ENCODE peak calls at places on chromosomes 7 and 10, in nine cellular contexts. One of them, this sample, is unnamed. For H3K4me1, the result is how much of the 10 kb centered on the place peaks cover.

GRCh38 chr10:25441270-25441669 is 266.5 kb downstream of the GPR158 start:
- DNase-seq in ovary: no peak
- DNase-seq in Peyer's patch: no peak
- DNase-seq in sigmoid colon: no peak
- DNase-seq in body of pancreas: no peak
- DNase-seq in suprapubic skin: no peak
- DNase-seq in upper lobe of left lung: no peak
- DNase-seq in testis: no peak
- DNase-seq in IMR-90: no peak
- DNase-seq in this sample: no peak

GRCh38 chr10:29694121-29694520 is 59.4 kb upstream of the SVIL start:
- DNase-seq in ovary: no peak
- DNase-seq in upper lobe of left lung: no peak
- DNase-seq in Peyer's patch: no peak
- DNase-seq in testis: no peak
- DNase-seq in IMR-90: no peak
- DNase-seq in body of pancreas: no peak
- DNase-seq in sigmoid colon: no peak
- DNase-seq in suprapubic skin: no peak
- DNase-seq in this sample: no peak

GRCh38 chr7:158096582-158096981 is 491.0 kb downstream of the PTPRN2 start:
- DNase-seq in upper lobe of left lung: peak
- DNase-seq in suprapubic skin: no peak
- DNase-seq in sigmoid colon: peak
- DNase-seq in IMR-90: no peak
- DNase-seq in Peyer's patch: no peak
- DNase-seq in testis: no peak
- DNase-seq in ovary: no peak
- DNase-seq in body of pancreas: no peak
- DNase-seq in this sample: no peak

GRCh38 chr7:40437936-40438634 is 303.3 kb downstream of the SUGCT start:
- DNase-seq in IMR-90: peak
- DNase-seq in suprapubic skin: no peak
- DNase-seq in ovary: no peak
- DNase-seq in body of pancreas: no peak
- DNase-seq in sigmoid colon: no peak
- DNase-seq in upper lobe of left lung: no peak
- DNase-seq in testis: no peak
- DNase-seq in Peyer's patch: no peak
- DNase-seq in this sample: no peak

GRCh38 chr10:43125274-43125845 is 12.9 kb upstream of the CSGALNACT2 start:
- DNase-seq in ovary: no peak
- DNase-seq in sigmoid colon: no peak
- DNase-seq in IMR-90: no peak
- DNase-seq in testis: no peak
- DNase-seq in upper lobe of left lung: no peak
- DNase-seq in body of pancreas: no peak
- DNase-seq in suprapubic skin: peak
- DNase-seq in Peyer's patch: no peak
- DNase-seq in this sample: no peak

GRCh38 chr10:116113721-116114501 is 159.1 kb downstream of the GFRA1 start:
- DNase-seq in body of pancreas: no peak
- DNase-seq in IMR-90: peak
- DNase-seq in suprapubic skin: no peak
- DNase-seq in Peyer's patch: no peak
- DNase-seq in sigmoid colon: no peak
- DNase-seq in ovary: no peak
- DNase-seq in testis: no peak
- DNase-seq in upper lobe of left lung: no peak
- DNase-seq in this sample: no peak

GRCh38 chr10:43679509-43679908 is 30.8 kb upstream of the ZNF32 start:
- DNase-seq in Peyer's patch: no peak
- DNase-seq in testis: no peak
- DNase-seq in sigmoid colon: peak
- DNase-seq in upper lobe of left lung: peak
- DNase-seq in body of pancreas: peak
- DNase-seq in ovary: no peak
- DNase-seq in suprapubic skin: no peak
- DNase-seq in IMR-90: no peak
- DNase-seq in this sample: peak

GRCh38 chr7:50824882-50825281 is 42.2 kb upstream of the GRB10 start:
- DNase-seq in suprapubic skin: peak
- DNase-seq in upper lobe of left lung: no peak
- DNase-seq in sigmoid colon: no peak
- DNase-seq in ovary: no peak
- DNase-seq in body of pancreas: no peak
- DNase-seq in IMR-90: no peak
- DNase-seq in Peyer's patch: no peak
- DNase-seq in testis: no peak
- DNase-seq in this sample: no peak

GRCh38 chr7:100430450-100431285 is 1.0 kb downstream of the MEPCE start:
- DNase-seq in suprapubic skin: no peak
- DNase-seq in Peyer's patch: no peak
- DNase-seq in upper lobe of left lung: no peak
- DNase-seq in sigmoid colon: peak
- DNase-seq in testis: peak
- DNase-seq in body of pancreas: no peak
- DNase-seq in ovary: peak
- DNase-seq in IMR-90: peak
- DNase-seq in this sample: peak

GRCh38 chr7:100431286-100431735 is 1.7 kb downstream of the MEPCE start:
- DNase-seq in IMR-90: no peak
- DNase-seq in body of pancreas: no peak
- DNase-seq in testis: no peak
- DNase-seq in sigmoid colon: peak
- DNase-seq in upper lobe of left lung: no peak
- DNase-seq in suprapubic skin: no peak
- DNase-seq in Peyer's patch: no peak
- DNase-seq in ovary: peak
- DNase-seq in this sample: no peak

GRCh38 chr7:100428967-100429636 is 529 bp upstream of the MEPCE start:
- DNase-seq in IMR-90: peak
- DNase-seq in body of pancreas: peak
- DNase-seq in upper lobe of left lung: peak
- DNase-seq in ovary: peak
- DNase-seq in Peyer's patch: peak
- DNase-seq in suprapubic skin: peak
- DNase-seq in testis: peak
- DNase-seq in sigmoid colon: peak
- DNase-seq in this sample: peak

GRCh38 chr7:100428199-100428966 is at the start of gene ZCWPW1:
- DNase-seq in testis: peak
- DNase-seq in upper lobe of left lung: peak
- DNase-seq in body of pancreas: peak
- DNase-seq in suprapubic skin: peak
- DNase-seq in Peyer's patch: peak
- DNase-seq in IMR-90: peak
- DNase-seq in ovary: peak
- DNase-seq in sigmoid colon: peak
- DNase-seq in this sample: peak

GRCh38 chr7:100429637-100430449 is at the start of gene MEPCE:
- DNase-seq in Peyer's patch: peak
- DNase-seq in testis: peak
- DNase-seq in IMR-90: peak
- DNase-seq in body of pancreas: peak
- DNase-seq in sigmoid colon: peak
- DNase-seq in ovary: peak
- DNase-seq in suprapubic skin: peak
- DNase-seq in upper lobe of left lung: peak
- DNase-seq in this sample: peak
- TF ChIP-seq POLR2A in Peyer's patch: peak
- TF ChIP-seq POLR2A in testis: peak
- TF ChIP-seq POLR2A in IMR-90: no peak
- TF ChIP-seq POLR2A in body of pancreas: peak
- TF ChIP-seq POLR2A in sigmoid colon: no peak
- TF ChIP-seq POLR2A in ovary: no peak
- TF ChIP-seq POLR2A in suprapubic skin: no peak
- TF ChIP-seq POLR2A in upper lobe of left lung: peak
- TF ChIP-seq POLR2A in this sample: peak

GRCh38 chr7:2519119-2519930 is at the start of gene LFNG:
- DNase-seq in body of pancreas: peak
- DNase-seq in sigmoid colon: peak
- DNase-seq in ovary: peak
- DNase-seq in suprapubic skin: no peak
- DNase-seq in Peyer's patch: peak
- DNase-seq in upper lobe of left lung: peak
- DNase-seq in IMR-90: peak
- DNase-seq in testis: peak
- DNase-seq in this sample: peak

GRCh38 chr7:2518101-2518500 is 1.5 kb upstream of the LFNG start:
- DNase-seq in upper lobe of left lung: no peak
- DNase-seq in body of pancreas: no peak
- DNase-seq in suprapubic skin: no peak
- DNase-seq in IMR-90: no peak
- DNase-seq in sigmoid colon: no peak
- DNase-seq in Peyer's patch: no peak
- DNase-seq in testis: no peak
- DNase-seq in ovary: no peak
- DNase-seq in this sample: peak

GRCh38 chr7:2517678-2518077 is 1.9 kb upstream of the LFNG start:
- DNase-seq in sigmoid colon: no peak
- DNase-seq in suprapubic skin: no peak
- DNase-seq in testis: no peak
- DNase-seq in Peyer's patch: no peak
- DNase-seq in ovary: no peak
- DNase-seq in upper lobe of left lung: no peak
- DNase-seq in body of pancreas: no peak
- DNase-seq in IMR-90: peak
- DNase-seq in this sample: no peak

GRCh38 chr7:2520131-2520807 is 695 bp downstream of the LFNG start:
- DNase-seq in IMR-90: no peak
- DNase-seq in Peyer's patch: peak
- DNase-seq in ovary: no peak
- DNase-seq in upper lobe of left lung: peak
- DNase-seq in suprapubic skin: no peak
- DNase-seq in sigmoid colon: no peak
- DNase-seq in body of pancreas: peak
- DNase-seq in testis: peak
- DNase-seq in this sample: peak

GRCh38 chr7:2518737-2519118 is 846 bp upstream of the LFNG start:
- DNase-seq in suprapubic skin: no peak
- DNase-seq in upper lobe of left lung: no peak
- DNase-seq in testis: no peak
- DNase-seq in body of pancreas: no peak
- DNase-seq in ovary: no peak
- DNase-seq in Peyer's patch: no peak
- DNase-seq in sigmoid colon: no peak
- DNase-seq in IMR-90: no peak
- DNase-seq in this sample: no peak
- H3K4me1 ChIP-seq in suprapubic skin: half or more
- H3K4me1 ChIP-seq in upper lobe of left lung: under half
- H3K4me1 ChIP-seq in testis: under half
- H3K4me1 ChIP-seq in body of pancreas: under half
- H3K4me1 ChIP-seq in ovary: under half
- H3K4me1 ChIP-seq in Peyer's patch: under half
- H3K4me1 ChIP-seq in sigmoid colon: under half
- H3K4me1 ChIP-seq in IMR-90: under half
- H3K4me1 ChIP-seq in this sample: under half

DNA sequence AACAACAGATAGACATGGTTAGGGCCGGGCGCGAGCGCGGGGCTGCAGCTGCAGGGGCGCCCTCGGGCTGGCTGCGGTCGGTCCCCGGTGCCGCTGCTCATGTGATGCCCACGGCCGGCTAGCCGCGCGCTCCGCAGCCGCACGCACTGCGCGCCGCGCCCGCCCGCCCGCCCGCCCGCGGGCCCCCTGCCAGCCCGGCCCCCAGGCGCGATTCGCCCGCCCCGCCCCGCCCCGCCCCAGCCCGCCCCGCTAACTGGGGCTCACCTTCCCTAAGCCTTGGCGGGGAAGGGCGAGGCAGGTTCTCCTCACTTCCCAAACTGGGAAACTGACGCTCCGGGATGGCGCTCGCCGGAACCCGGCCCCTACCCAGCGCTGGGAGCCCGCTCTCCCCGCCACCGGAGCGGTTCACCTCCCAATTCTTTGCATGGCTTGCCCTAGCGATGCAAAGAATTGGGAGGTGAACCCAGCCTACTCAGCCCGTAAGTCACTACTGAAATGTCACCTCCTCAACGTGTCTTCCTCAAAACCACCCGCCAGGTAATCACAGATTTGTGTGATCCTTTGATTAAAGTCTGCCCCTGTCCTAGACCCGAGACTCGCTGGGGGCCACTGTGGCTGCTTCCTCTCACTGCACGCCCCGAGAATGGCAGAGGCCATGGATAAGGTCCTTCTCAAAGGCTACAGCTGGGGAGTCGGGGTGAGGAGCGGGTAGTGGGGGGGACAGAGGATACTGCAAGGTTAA is 162.1 kb downstream of the SH3PXD2A start:
- DNase-seq in sigmoid colon: no peak
- DNase-seq in ovary: peak
- DNase-seq in suprapubic skin: no peak
- DNase-seq in IMR-90: no peak
- DNase-seq in upper lobe of left lung: no peak
- DNase-seq in Peyer's patch: peak
- DNase-seq in testis: peak
- DNase-seq in body of pancreas: peak
- DNase-seq in this sample: peak
- H3K4me3 ChIP-seq in sigmoid colon: peak
- H3K4me3 ChIP-seq in ovary: peak
- H3K4me3 ChIP-seq in suprapubic skin: peak
- H3K4me3 ChIP-seq in IMR-90: peak
- H3K4me3 ChIP-seq in upper lobe of left lung: peak
- H3K4me3 ChIP-seq in Peyer's patch: peak
- H3K4me3 ChIP-seq in testis: no peak
- H3K4me3 ChIP-seq in body of pancreas: no peak
- H3K4me3 ChIP-seq in this sample: peak

GRCh38 chr10:132406750-132407149 is 9.8 kb downstream of the PWWP2B start:
- DNase-seq in testis: no peak
- DNase-seq in IMR-90: no peak
- DNase-seq in suprapubic skin: no peak
- DNase-seq in Peyer's patch: no peak
- DNase-seq in body of pancreas: no peak
- DNase-seq in ovary: no peak
- DNase-seq in sigmoid colon: no peak
- DNase-seq in upper lobe of left lung: no peak
- DNase-seq in this sample: no peak

GRCh38 chr10:132408367-132408781 is 11.4 kb downstream of the PWWP2B start:
- DNase-seq in ovary: peak
- DNase-seq in Peyer's patch: no peak
- DNase-seq in suprapubic skin: no peak
- DNase-seq in body of pancreas: peak
- DNase-seq in IMR-90: no peak
- DNase-seq in testis: peak
- DNase-seq in sigmoid colon: no peak
- DNase-seq in upper lobe of left lung: peak
- DNase-seq in this sample: peak

GRCh38 chr10:132407243-132407746 is 10.3 kb downstream of the PWWP2B start:
- DNase-seq in sigmoid colon: no peak
- DNase-seq in ovary: peak
- DNase-seq in suprapubic skin: no peak
- DNase-seq in upper lobe of left lung: peak
- DNase-seq in testis: peak
- DNase-seq in Peyer's patch: no peak
- DNase-seq in body of pancreas: peak
- DNase-seq in IMR-90: no peak
- DNase-seq in this sample: peak

GRCh38 chr10:132408823-132409666 is 12.0 kb downstream of the PWWP2B start:
- DNase-seq in Peyer's patch: no peak
- DNase-seq in ovary: no peak
- DNase-seq in testis: no peak
- DNase-seq in sigmoid colon: no peak
- DNase-seq in body of pancreas: peak
- DNase-seq in upper lobe of left lung: peak
- DNase-seq in suprapubic skin: no peak
- DNase-seq in IMR-90: no peak
- DNase-seq in this sample: peak

GRCh38 chr10:132407846-132408278 is 10.9 kb downstream of the PWWP2B start:
- DNase-seq in ovary: peak
- DNase-seq in testis: peak
- DNase-seq in sigmoid colon: peak
- DNase-seq in Peyer's patch: peak
- DNase-seq in body of pancreas: peak
- DNase-seq in suprapubic skin: no peak
- DNase-seq in upper lobe of left lung: peak
- DNase-seq in IMR-90: peak
- DNase-seq in this sample: peak
- TF ChIP-seq POLR2A in ovary: no peak
- TF ChIP-seq POLR2A in testis: no peak
- TF ChIP-seq POLR2A in sigmoid colon: no peak
- TF ChIP-seq POLR2A in Peyer's patch: peak
- TF ChIP-seq POLR2A in body of pancreas: peak
- TF ChIP-seq POLR2A in suprapubic skin: no peak
- TF ChIP-seq POLR2A in upper lobe of left lung: peak
- TF ChIP-seq POLR2A in IMR-90: no peak
- TF ChIP-seq POLR2A in this sample: peak

This sample was measured in transverse colon.